ENCODE peak calls at places on chromosomes 11 and 22, in five cellular contexts. B is stomach, X is fibroblast of lung, S is osteoblast, A is MM.1S. L is an unnamed sample.

GRCh38 chr11:64334764-64335741 is 5.0 kb upstream of the CCDC88B start:
- DNase-seq in B (peak; percentile 57), X (peak; percentile 97), S (peak; percentile 95), A (no peak), L (no peak)

GRCh38 chr11:96241351-96241841 is 101.6 kb downstream of the MAML2 start:
- DNase-seq in B (no peak), X (no peak), S (peak; percentile 32), A (no peak), L (no peak)

GRCh38 chr11:118641463-118642019 is 34.1 kb downstream of the PHLDB1 start:
- DNase-seq in B (peak; percentile 88), X (no peak), S (no peak), A (peak; percentile 90), L (no peak)

GRCh38 chr22:45083659-45084305 is 74.0 kb upstream of the PHF21B start:
- DNase-seq in B (no peak), X (peak; percentile 86), S (peak; percentile 95), A (no peak), L (no peak)

GRCh38 chr22:36386900-36387663 is 685 bp downstream of the MYH9 start:
- DNase-seq in B (peak; percentile 81), X (peak; percentile 30), S (peak; percentile 86), A (peak; percentile 61), L (no peak)

GRCh38 chr11:114061053-114062049 is 1.8 kb downstream of the ZBTB16 start:
- DNase-seq in B (peak; percentile 48), X (no peak), S (peak; percentile 91), A (no peak), L (no peak)

GRCh38 chr11:31805037-31805628 is 6.0 kb downstream of the PAX6 start:
- DNase-seq in B (no peak), X (peak; percentile 52), S (peak; percentile 85), A (no peak), L (no peak)

GRCh38 chr11:88183233-88183632 is 8.0 kb upstream of the RAB38 start:
- DNase-seq in B (no peak), X (no peak), S (no peak), A (no peak), L (no peak)

GRCh38 chr11:31655483-31655882 is 145.9 kb downstream of the ELP4 start:
- DNase-seq in B (no peak), X (peak; percentile 96), S (peak; percentile 0), A (no peak), L (no peak)

GRCh38 chr11:20963596-20963995 is 294.2 kb downstream of the NELL1 start:
- DNase-seq in B (no peak), X (peak; percentile 60), S (no peak), A (no peak), L (no peak)

GRCh38 chr22:29838599-29838956 is 504 bp upstream of the ASCC2 start:
- DNase-seq in B (no peak), X (no peak), S (no peak), A (no peak), L (no peak)

GRCh38 chr11:104151404-104152204 is 12.3 kb downstream of the PDGFD start:
- DNase-seq in B (no peak), X (peak; percentile 9), S (no peak), A (peak; percentile 14), L (no peak)

GRCh38 chr11:65642014-65642671 is 4.2 kb downstream of the SIPA1 start:
- DNase-seq in B (no peak), X (no peak), S (peak; percentile 81), A (no peak), L (no peak)

GRCh38 chr11:67120881-67121710 is 2.0 kb downstream of the KDM2A start:
- DNase-seq in B (peak; percentile 45), X (peak; percentile 36), S (peak; percentile 60), A (peak; percentile 65), L (no peak)

GRCh38 chr11:95499516-95500135 is 268.6 kb upstream of the SESN3 start:
- DNase-seq in B (no peak), X (peak; percentile 60), S (no peak), A (no peak), L (no peak)

GRCh38 chr11:84655729-84656128 is 971.4 kb downstream of the DLG2 start:
- DNase-seq in B (no peak), X (no peak), S (no peak), A (no peak), L (no peak)

GRCh38 chr11:9180784-9181183 is 84.4 kb downstream of the DENND5A start:
- DNase-seq in B (no peak), X (peak; percentile 52), S (no peak), A (no peak), L (no peak)
- H3K36me3 ChIP-seq in B (peaks cover 49% of the 10 kb centered on the region), X (peaks cover 11% of the 10 kb centered on the region), S (peaks cover 57% of the 10 kb centered on the region), A (no peaks in the 10 kb centered on the region), L (peaks cover 15% of the 10 kb centered on the region)

GRCh38 chr11:10409207-10409661 is 45.8 kb upstream of the AMPD3 start:
- DNase-seq in B (no peak), X (no peak), S (no peak), A (no peak), L (no peak)
- H3K27ac ChIP-seq in B (no peak overlapping the region), X (no peak overlapping the region), S (no peak overlapping the region), A (no peak overlapping the region), L (no peak overlapping the region)

DNA sequence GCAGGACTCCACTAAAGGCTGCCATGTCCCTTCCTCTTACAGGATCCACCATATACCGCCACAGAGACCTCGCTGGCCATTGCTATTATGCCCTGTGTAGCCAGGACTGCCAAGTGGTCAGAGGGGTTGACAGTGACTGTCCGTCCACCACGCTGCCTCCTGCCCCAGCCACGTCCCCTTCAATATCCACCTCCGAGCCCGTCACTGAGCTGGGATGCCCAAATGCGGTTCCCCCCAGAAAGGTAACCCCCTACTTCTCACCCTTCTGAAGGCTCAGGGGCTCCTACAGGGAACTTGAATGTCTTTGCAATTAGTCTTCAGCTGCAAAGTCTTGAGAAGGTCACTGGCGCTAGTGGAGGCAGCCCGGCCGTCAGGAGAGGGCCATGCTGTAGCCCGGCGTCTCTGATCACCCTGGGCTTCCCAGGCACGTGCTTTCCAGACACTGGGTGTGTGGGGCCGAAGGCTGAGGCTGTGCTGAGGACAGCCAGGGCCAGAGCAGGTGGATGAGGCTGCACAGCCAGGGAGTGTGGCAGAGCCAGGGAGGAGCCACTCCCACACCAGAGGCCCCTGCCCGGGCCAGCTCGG is 30.0 kb upstream of the MUC5B start:
- DNase-seq in B (no peak), X (no peak), S (no peak), A (no peak), L (no peak)
- H3K9me3 ChIP-seq in B (no peaks in the 10 kb centered on the region), X (no peaks in the 10 kb centered on the region), S (no peaks in the 10 kb centered on the region), A (no peaks in the 10 kb centered on the region), L (no peaks in the 10 kb centered on the region)

GRCh38 chr11:46408407-46408986 is 16.9 kb upstream of the CHRM4 start:
- DNase-seq in B (no peak), X (no peak), S (peak; percentile 38), A (no peak), L (no peak)
- H3K36me3 ChIP-seq in B (peaks cover 99% of the 10 kb centered on the region), X (peaks cover 10% of the 10 kb centered on the region), S (peaks cover 17% of the 10 kb centered on the region), A (peaks cover 5% of the 10 kb centered on the region), L (peaks cover 50% of the 10 kb centered on the region)

GRCh38 chr11:86460461-86461404 is 86.0 kb downstream of the CCDC81 start:
- DNase-seq in B (no peak), X (peak; percentile 40), S (no peak), A (no peak), L (no peak)

GRCh38 chr11:86456075-86456939 is 81.6 kb downstream of the CCDC81 start:
- DNase-seq in B (peak; percentile 87), X (peak; percentile 63), S (peak; percentile 85), A (peak; percentile 77), L (peak; percentile 48)

GRCh38 chr11:86459682-86460460 is 85.2 kb downstream of the CCDC81 start:
- DNase-seq in B (peak; percentile 56), X (peak; percentile 95), S (peak; percentile 93), A (no peak), L (no peak)

GRCh38 chr11:86458294-86459001 is 83.8 kb downstream of the CCDC81 start:
- DNase-seq in B (no peak), X (no peak), S (no peak), A (no peak), L (no peak)

GRCh38 chr11:86459002-86459385 is 84.3 kb downstream of the CCDC81 start:
- DNase-seq in B (no peak), X (peak; percentile 65), S (no peak), A (no peak), L (no peak)
- H3K27ac ChIP-seq in B (no peak overlapping the region), X (no peak overlapping the region), S (peak overlapping the region; percentile 63), A (no peak overlapping the region), L (no peak overlapping the region)

L was measured in effector memory CD4-positive, alpha-beta T cell.